ENCODE peak calls at places on chromosomes 1 and 21, in seven cellular contexts. D, S, C, Y, H, L and T are unnamed samples.

GRCh38 chr1:248618878-248619277 is 16.0 kb downstream of the OR2T11 start:
- DNase-seq in H (peak), C (peak), D (peak), Y (peak), S (peak), L (no peak), T (no peak)

GRCh38 chr1:202007279-202007678 is 3.1 kb upstream of the ELF3 start:
- DNase-seq in H (no peak), S (no peak), L (no peak), D (no peak), Y (no peak), C (no peak), T (no peak)

GRCh38 chr1:181202986-181203555 is 114.6 kb downstream of the IER5 start:
- DNase-seq in L (no peak), H (no peak), S (no peak), D (no peak), C (no peak), Y (no peak), T (no peak)

GRCh38 chr1:52238474-52238873 is 96.6 kb downstream of the ZFYVE9 start:
- DNase-seq in S (no peak), Y (no peak), C (no peak), D (no peak), H (peak), L (peak), T (no peak)

GRCh38 chr1:223031690-223032601 is 111.1 kb downstream of the TLR5 start:
- DNase-seq in H (peak), C (no peak), L (peak), S (no peak), Y (no peak), D (no peak), T (no peak)

GRCh38 chr21:39456665-39457064 is 4.9 kb downstream of the SH3BGR start:
- DNase-seq in D (no peak), H (peak), L (no peak), Y (no peak), S (no peak), C (no peak), T (no peak)

GRCh38 chr1:61237659-61238370 is 155.5 kb downstream of the NFIA start:
- DNase-seq in D (no peak), L (no peak), Y (no peak), S (no peak), C (no peak), H (peak), T (no peak)

GRCh38 chr1:29315262-29315661 is 78.9 kb downstream of the PTPRU start:
- DNase-seq in L (no peak), D (no peak), S (peak), C (no peak), Y (no peak), H (no peak), T (no peak)

GRCh38 chr1:59016390-59016789 is 232.5 kb upstream of the JUN start:
- DNase-seq in H (no peak), D (no peak), Y (no peak), S (no peak), C (no peak), L (no peak), T (no peak)

GRCh38 chr21:43893536-43894205 is 28.6 kb downstream of the AGPAT3 start:
- DNase-seq in S (peak), D (peak), L (peak), Y (no peak), H (no peak), C (peak), T (no peak)

GRCh38 chr1:181508486-181509165 is 25.3 kb downstream of the CACNA1E start:
- DNase-seq in D (peak), L (peak), S (no peak), C (no peak), Y (no peak), H (no peak), T (peak)

GRCh38 chr1:90133133-90133532 is 138.2 kb downstream of the ZNF326 start:
- DNase-seq in C (peak), H (peak), S (no peak), D (peak), Y (no peak), L (peak), T (peak)

GRCh38 chr21:43645414-43645891 is 13.8 kb downstream of the HSF2BP start:
- DNase-seq in C (peak), H (peak), Y (peak), D (peak), L (peak), S (no peak), T (peak)

GRCh38 chr1:31705080-31705866 is 1.5 kb upstream of the COL16A1 start:
- DNase-seq in Y (peak), L (peak), D (peak), H (peak), C (peak), S (peak), T (peak)

GRCh38 chr1:52603680-52604501 is 1.7 kb downstream of the GPX7 start:
- DNase-seq in Y (no peak), L (no peak), C (no peak), H (peak), D (peak), S (no peak), T (no peak)

GRCh38 chr1:198696211-198696610 is 57.4 kb downstream of the PTPRC start:
- DNase-seq in L (no peak), D (no peak), Y (no peak), C (no peak), H (no peak), S (no peak), T (no peak)

GRCh38 chr21:37863842-37864241 is 52.4 kb downstream of the KCNJ6 start:
- DNase-seq in H (no peak), C (peak), Y (no peak), D (no peak), L (peak), S (no peak), T (no peak)

GRCh38 chr1:152013664-152014237 is 20.1 kb upstream of the S100A10 start:
- DNase-seq in S (no peak), L (peak), D (no peak), Y (no peak), C (peak), H (peak), T (no peak)

GRCh38 chr1:111249960-111250359 is 22.4 kb downstream of the CHI3L2 start:
- DNase-seq in S (no peak), D (no peak), Y (no peak), C (no peak), L (no peak), H (no peak), T (no peak)

GRCh38 chr1:78370779-78371482 is 119.8 kb upstream of the PTGFR start:
- DNase-seq in S (no peak), D (no peak), C (no peak), H (peak), L (peak), Y (no peak), T (no peak)

GRCh38 chr1:52632732-52633290 is at the start of gene SHISAL2A:
- DNase-seq in S (peak), H (no peak), Y (peak), C (peak), D (peak), L (peak), T (peak)

GRCh38 chr1:67489643-67490042 is 59.4 kb upstream of the SERBP1 start:
- DNase-seq in C (peak), H (peak), D (peak), Y (no peak), S (no peak), L (peak), T (no peak)
- TF ChIP-seq CTCF in C (no peak), H (peak), D (no peak), Y (no peak), S (peak), L (no peak), T (peak)

GRCh38 chr1:26608895-26609294 is 79.3 kb downstream of the RPS6KA1 start:
- DNase-seq in D (no peak), H (no peak), C (no peak), L (no peak), S (no peak), Y (no peak), T (no peak)
- TF ChIP-seq CTCF in D (no peak), H (no peak), C (no peak), L (no peak), S (no peak), Y (no peak), T (peak)

GRCh38 chr1:56978819-56979218 is 13.0 kb upstream of the C8B start:
- DNase-seq in H (no peak), S (no peak), Y (no peak), C (no peak), D (no peak), L (no peak), T (no peak)
- TF ChIP-seq CTCF in H (peak), S (no peak), Y (no peak), C (no peak), D (no peak), L (no peak), T (no peak)

DNA sequence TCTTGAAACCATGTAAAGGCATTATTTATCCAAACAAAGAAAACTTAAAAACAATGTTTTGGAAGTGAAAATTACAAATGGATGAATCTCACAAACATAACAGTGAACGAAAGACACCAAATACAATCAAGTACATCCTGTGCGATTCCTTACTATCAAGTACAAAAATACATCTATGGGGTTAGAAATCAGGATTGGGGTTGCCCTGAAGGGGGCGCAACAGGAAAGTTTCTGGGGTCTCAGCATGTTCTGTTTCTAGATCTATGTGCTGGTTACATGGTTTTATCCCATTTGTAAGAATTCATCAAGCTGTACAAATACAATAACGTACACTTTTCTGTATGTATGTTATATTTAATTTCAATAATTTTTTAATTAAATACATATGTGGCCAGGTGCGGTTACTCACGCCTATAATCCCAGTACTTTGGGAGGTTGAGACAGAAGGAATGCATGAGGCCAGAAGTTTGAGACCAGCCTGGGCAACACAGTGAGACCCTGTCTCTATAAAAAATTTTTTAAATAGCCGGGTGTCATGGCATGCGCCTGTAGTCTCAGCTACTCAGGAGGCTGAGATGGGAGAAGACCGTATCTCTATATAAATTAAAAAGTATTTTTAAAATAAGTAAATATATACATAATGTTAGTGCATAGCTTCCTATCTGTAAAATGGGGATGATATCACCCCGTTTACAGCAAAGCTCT is 121.5 kb upstream of the SOD1 start:
- DNase-seq in C (peak), D (no peak), S (no peak), H (no peak), L (no peak), Y (no peak), T (no peak)
- TF ChIP-seq CTCF in C (peak), D (no peak), S (no peak), H (peak), L (peak), Y (no peak), T (peak)